ENCODE peak calls at places on chromosome 9, in four cellular contexts. H is endodermal cell, R is amniotic stem cell, Z is astrocyte of the spinal cord. A is an unnamed sample.

GRCh38 chr9:97615439-97616072 is 17.6 kb downstream of the TSTD2 start:
- DNase-seq in H (peak; percentile 81), R (peak; percentile 6), Z (peak; percentile 68), A (peak; percentile 65)

GRCh38 chr9:130352586-130353285 is 87.2 kb downstream of the HMCN2 start:
- DNase-seq in H (no peak), R (no peak), Z (no peak), A (no peak)

GRCh38 chr9:97237311-97237786 is 70.1 kb upstream of the CCDC180 start:
- DNase-seq in H (peak; percentile 70), R (no peak), Z (no peak), A (peak; percentile 27)

GRCh38 chr9:13351768-13352386 is 72.4 kb upstream of the MPDZ start:
- DNase-seq in H (no peak), R (peak; percentile 35), Z (peak; percentile 73), A (peak; percentile 54)

GRCh38 chr9:122444366-122444765 is 33.4 kb downstream of the OR1J1 start:
- DNase-seq in H (no peak), R (peak; percentile 2), Z (peak; percentile 53), A (no peak)

GRCh38 chr9:90251311-90251710 is 391.3 kb downstream of the DIRAS2 start:
- DNase-seq in H (no peak), R (no peak), Z (no peak), A (no peak)

GRCh38 chr9:86946712-86947145 is 577 bp downstream of the GAS1 start:
- DNase-seq in H (peak; percentile 78), R (no peak), Z (peak; percentile 62), A (no peak)

GRCh38 chr9:6955251-6955921 is 197.6 kb downstream of the KDM4C start:
- DNase-seq in H (no peak), R (no peak), Z (peak; percentile 83), A (no peak)

GRCh38 chr9:74497750-74498615 is 848 bp downstream of the RORB start:
- DNase-seq in H (peak; percentile 85), R (no peak), Z (peak; percentile 38), A (peak; percentile 60)

GRCh38 chr9:87656485-87656884 is 69.4 kb upstream of the CTSL start:
- DNase-seq in H (no peak), R (peak; percentile 18), Z (peak; percentile 58), A (peak; percentile 65)

A was measured in Daoy.